ENCODE peak calls at places on chromosomes 16 and 17, in four cellular contexts. One of them, this sample, is unnamed.

GRCh38 chr17:29620271-29620670 is 2.4 kb downstream of the CORO6 start:
- DNase-seq in GM12878: no peak
- DNase-seq in WTC11: peak; percentile 47
- DNase-seq in K562: peak; percentile 64
- DNase-seq in this sample: no peak

GRCh38 chr16:85762970-85763369 is 12.1 kb upstream of the C16orf74 start:
- DNase-seq in GM12878: no peak
- DNase-seq in WTC11: no peak
- DNase-seq in K562: no peak
- DNase-seq in this sample: no peak

GRCh38 chr17:30238387-30239088 is 3.0 kb upstream of the SLC6A4 start:
- DNase-seq in GM12878: no peak
- DNase-seq in WTC11: peak; percentile 44
- DNase-seq in K562: no peak
- DNase-seq in this sample: no peak

GRCh38 chr16:85782476-85782875 is 16.9 kb downstream of the EMC8 start:
- DNase-seq in GM12878: no peak
- DNase-seq in WTC11: no peak
- DNase-seq in K562: no peak
- DNase-seq in this sample: no peak

GRCh38 chr16:85428168-85428898 is 184.8 kb upstream of the GSE1 start:
- DNase-seq in GM12878: no peak
- DNase-seq in WTC11: peak; percentile 63
- DNase-seq in K562: peak; percentile 50
- DNase-seq in this sample: no peak

GRCh38 chr16:20675488-20676267 is 21.8 kb downstream of the ACSM1 start:
- DNase-seq in GM12878: peak; percentile 38
- DNase-seq in WTC11: peak; percentile 31
- DNase-seq in K562: peak; percentile 22
- DNase-seq in this sample: peak; percentile 64

GRCh38 chr16:55240933-55241332 is 83.1 kb upstream of the IRX6 start:
- DNase-seq in GM12878: no peak
- DNase-seq in WTC11: peak; percentile 15
- DNase-seq in K562: no peak
- DNase-seq in this sample: no peak

GRCh38 chr16:77963185-77964044 is 58.9 kb upstream of the CLEC3A start:
- DNase-seq in GM12878: peak; percentile 52
- DNase-seq in WTC11: peak; percentile 36
- DNase-seq in K562: no peak
- DNase-seq in this sample: no peak

GRCh38 chr16:89357055-89357454 is 133.3 kb downstream of the ANKRD11 start:
- DNase-seq in GM12878: no peak
- DNase-seq in WTC11: no peak
- DNase-seq in K562: peak; percentile 55
- DNase-seq in this sample: peak; percentile 40

GRCh38 chr17:19771971-19772630 is 24.0 kb upstream of the ALDH3A1 start:
- DNase-seq in GM12878: no peak
- DNase-seq in WTC11: no peak
- DNase-seq in K562: no peak
- DNase-seq in this sample: no peak

GRCh38 chr16:1691276-1691675 is 13.2 kb downstream of the JPT2 start:
- DNase-seq in GM12878: no peak
- DNase-seq in WTC11: no peak
- DNase-seq in K562: no peak
- DNase-seq in this sample: no peak

GRCh38 chr17:76822184-76822778 is 45.9 kb upstream of the MGAT5B start:
- DNase-seq in GM12878: no peak
- DNase-seq in WTC11: no peak
- DNase-seq in K562: no peak
- DNase-seq in this sample: no peak

GRCh38 chr16:87042551-87043272 is 274.5 kb downstream of the C16orf95 start:
- DNase-seq in GM12878: no peak
- DNase-seq in WTC11: no peak
- DNase-seq in K562: no peak
- DNase-seq in this sample: no peak

GRCh38 chr16:17257426-17257825 is 213.3 kb downstream of the XYLT1 start:
- DNase-seq in GM12878: no peak
- DNase-seq in WTC11: no peak
- DNase-seq in K562: no peak
- DNase-seq in this sample: no peak

GRCh38 chr17:11719203-11719602 is 120.9 kb downstream of the DNAH9 start:
- DNase-seq in GM12878: no peak
- DNase-seq in WTC11: no peak
- DNase-seq in K562: no peak
- DNase-seq in this sample: no peak

GRCh38 chr16:89393731-89394406 is 96.5 kb downstream of the ANKRD11 start:
- DNase-seq in GM12878: no peak
- DNase-seq in WTC11: no peak
- DNase-seq in K562: no peak
- DNase-seq in this sample: peak; percentile 49

GRCh38 chr17:48604770-48605329 is at the start of gene HOXB6:
- DNase-seq in GM12878: no peak
- DNase-seq in WTC11: no peak
- DNase-seq in K562: peak; percentile 72
- DNase-seq in this sample: no peak

GRCh38 chr16:69451166-69451565 is 26.7 kb downstream of the CYB5B start:
- DNase-seq in GM12878: no peak
- DNase-seq in WTC11: no peak
- DNase-seq in K562: no peak
- DNase-seq in this sample: no peak

GRCh38 chr16:49652441-49653175 is 203.3 kb downstream of the ZNF423 start:
- DNase-seq in GM12878: no peak
- DNase-seq in WTC11: no peak
- DNase-seq in K562: no peak
- DNase-seq in this sample: no peak

GRCh38 chr16:10813123-10813455 is 5.5 kb downstream of the TVP23A start:
- DNase-seq in GM12878: no peak
- DNase-seq in WTC11: no peak
- DNase-seq in K562: no peak
- DNase-seq in this sample: no peak

GRCh38 chr17:63665527-63666214 is 34.3 kb downstream of the LIMD2 start:
- DNase-seq in GM12878: peak; percentile 27
- DNase-seq in WTC11: no peak
- DNase-seq in K562: no peak
- DNase-seq in this sample: no peak

GRCh38 chr17:65601881-65602280 is 40.4 kb upstream of the AXIN2 start:
- DNase-seq in GM12878: no peak
- DNase-seq in WTC11: no peak
- DNase-seq in K562: no peak
- DNase-seq in this sample: no peak

GRCh38 chr17:9238340-9239259 is 217.3 kb downstream of the NTN1 start:
- DNase-seq in GM12878: no peak
- DNase-seq in WTC11: no peak
- DNase-seq in K562: no peak
- DNase-seq in this sample: no peak

GRCh38 chr16:81443688-81444447 is 740 bp upstream of the CMIP start:
- DNase-seq in GM12878: no peak
- DNase-seq in WTC11: no peak
- DNase-seq in K562: no peak
- DNase-seq in this sample: no peak

GRCh38 chr16:61993076-61993475 is 43.2 kb downstream of the CDH8 start:
- DNase-seq in GM12878: no peak
- DNase-seq in WTC11: no peak
- DNase-seq in K562: no peak
- DNase-seq in this sample: no peak

GRCh38 chr16:31472559-31473203 is 729 bp downstream of the TGFB1I1 start:
- DNase-seq in GM12878: no peak
- DNase-seq in WTC11: peak; percentile 93
- DNase-seq in K562: peak; percentile 86
- DNase-seq in this sample: peak; percentile 58

GRCh38 chr17:18261146-18261515 is 669 bp downstream of the MIEF2 start:
- DNase-seq in GM12878: no peak
- DNase-seq in WTC11: no peak
- DNase-seq in K562: peak; percentile 42
- DNase-seq in this sample: peak; percentile 24

GRCh38 chr17:29032798-29033197 is 10.1 kb upstream of the PIPOX start:
- DNase-seq in GM12878: no peak
- DNase-seq in WTC11: peak; percentile 36
- DNase-seq in K562: no peak
- DNase-seq in this sample: no peak

GRCh38 chr17:39573447-39574298 is 34.0 kb downstream of the NEUROD2 start:
- DNase-seq in GM12878: no peak
- DNase-seq in WTC11: peak; percentile 70
- DNase-seq in K562: peak; percentile 73
- DNase-seq in this sample: peak; percentile 20

DNA sequence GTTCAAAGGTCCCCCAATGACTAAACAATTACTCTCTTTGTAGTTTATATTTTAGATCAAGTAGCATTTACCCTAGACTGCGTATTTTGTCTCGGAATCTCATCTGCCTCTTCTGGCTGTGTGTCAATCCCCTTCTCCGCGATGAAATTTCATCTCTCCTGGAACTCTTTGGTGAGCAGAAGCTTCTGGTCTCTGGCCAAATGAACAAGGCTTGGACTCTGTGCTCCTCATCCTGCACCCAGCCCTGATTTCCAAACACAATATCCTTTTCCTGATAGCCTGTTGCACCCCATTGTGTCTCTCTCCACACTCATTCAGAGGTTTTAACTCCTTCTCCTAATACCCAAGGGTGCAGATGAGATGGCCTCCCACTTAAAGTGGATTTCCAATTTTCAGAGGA is 609.4 kb upstream of the CDH5 start:
- DNase-seq in GM12878: no peak
- DNase-seq in WTC11: no peak
- DNase-seq in K562: no peak
- DNase-seq in this sample: no peak
- TF ChIP-seq CREM in GM12878: no peak
- TF ChIP-seq CREM in WTC11: no peak
- TF ChIP-seq CREM in K562: no peak
- TF ChIP-seq CREM in this sample: no peak

GRCh38 chr17:52024296-52024870 is 134.1 kb downstream of the CA10 start:
- DNase-seq in GM12878: no peak
- DNase-seq in WTC11: no peak
- DNase-seq in K562: no peak
- DNase-seq in this sample: no peak

GRCh38 chr17:52027081-52027480 is 131.4 kb downstream of the CA10 start:
- DNase-seq in GM12878: no peak
- DNase-seq in WTC11: peak; percentile 10
- DNase-seq in K562: no peak
- DNase-seq in this sample: no peak

GRCh38 chr17:52026075-52026474 is 132.4 kb downstream of the CA10 start:
- DNase-seq in GM12878: no peak
- DNase-seq in WTC11: no peak
- DNase-seq in K562: no peak
- DNase-seq in this sample: no peak

GRCh38 chr17:52027620-52028019 is 130.9 kb downstream of the CA10 start:
- DNase-seq in GM12878: no peak
- DNase-seq in WTC11: no peak
- DNase-seq in K562: no peak
- DNase-seq in this sample: no peak

DNA sequence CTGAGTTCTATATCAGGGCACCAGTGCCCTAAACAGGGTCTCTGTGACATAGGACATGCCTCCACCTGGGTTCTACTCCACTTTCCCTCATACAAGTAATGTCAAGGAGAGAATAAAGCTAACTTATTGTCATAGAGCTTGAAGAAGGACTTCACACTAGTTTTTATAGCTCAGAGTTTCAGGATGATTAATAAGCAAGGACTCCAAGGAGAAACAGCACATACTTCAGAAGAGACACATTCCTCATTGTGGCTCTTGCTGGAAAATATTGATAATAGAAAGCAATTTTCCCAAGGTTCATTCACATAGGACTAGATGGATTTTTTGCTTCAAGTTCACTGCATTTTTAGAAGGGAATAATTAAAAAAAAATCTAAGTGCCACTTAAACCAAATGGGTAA is 133.3 kb downstream of the CA10 start:
- DNase-seq in GM12878: no peak
- DNase-seq in WTC11: no peak
- DNase-seq in K562: no peak
- DNase-seq in this sample: no peak
- TF ChIP-seq ATF3 in GM12878: no peak
- TF ChIP-seq ATF3 in WTC11: no peak
- TF ChIP-seq ATF3 in K562: no peak
- TF ChIP-seq ATF3 in this sample: no peak

GRCh38 chr17:27445971-27446370 is 10.3 kb upstream of the KSR1 start:
- DNase-seq in GM12878: no peak
- DNase-seq in WTC11: no peak
- DNase-seq in K562: no peak
- DNase-seq in this sample: no peak

GRCh38 chr17:27439342-27439741 is 16.9 kb upstream of the KSR1 start:
- DNase-seq in GM12878: no peak
- DNase-seq in WTC11: no peak
- DNase-seq in K562: no peak
- DNase-seq in this sample: no peak

GRCh38 chr17:27446569-27447301 is 9.5 kb upstream of the KSR1 start:
- DNase-seq in GM12878: no peak
- DNase-seq in WTC11: no peak
- DNase-seq in K562: peak; percentile 78
- DNase-seq in this sample: no peak

GRCh38 chr17:27442702-27443101 is 13.5 kb upstream of the KSR1 start:
- DNase-seq in GM12878: no peak
- DNase-seq in WTC11: no peak
- DNase-seq in K562: no peak
- DNase-seq in this sample: no peak

GRCh38 chr17:27443491-27443890 is 12.8 kb upstream of the KSR1 start:
- DNase-seq in GM12878: no peak
- DNase-seq in WTC11: no peak
- DNase-seq in K562: no peak
- DNase-seq in this sample: no peak
- TF ChIP-seq CBFB in GM12878: no peak
- TF ChIP-seq CBFB in WTC11: no peak
- TF ChIP-seq CBFB in K562: no peak
- TF ChIP-seq CBFB in this sample: no peak

GRCh38 chr16:12188674-12189249 is 212.2 kb downstream of the SNX29 start:
- DNase-seq in GM12878: no peak
- DNase-seq in WTC11: no peak
- DNase-seq in K562: no peak
- DNase-seq in this sample: no peak

GRCh38 chr16:12187939-12188673 is 211.6 kb downstream of the SNX29 start:
- DNase-seq in GM12878: no peak
- DNase-seq in WTC11: no peak
- DNase-seq in K562: no peak
- DNase-seq in this sample: peak; percentile 59

GRCh38 chr16:12195296-12195695 is 218.8 kb downstream of the SNX29 start:
- DNase-seq in GM12878: no peak
- DNase-seq in WTC11: no peak
- DNase-seq in K562: no peak
- DNase-seq in this sample: no peak

GRCh38 chr16:12191102-12191501 is 214.6 kb downstream of the SNX29 start:
- DNase-seq in GM12878: no peak
- DNase-seq in WTC11: no peak
- DNase-seq in K562: no peak
- DNase-seq in this sample: no peak

DNA sequence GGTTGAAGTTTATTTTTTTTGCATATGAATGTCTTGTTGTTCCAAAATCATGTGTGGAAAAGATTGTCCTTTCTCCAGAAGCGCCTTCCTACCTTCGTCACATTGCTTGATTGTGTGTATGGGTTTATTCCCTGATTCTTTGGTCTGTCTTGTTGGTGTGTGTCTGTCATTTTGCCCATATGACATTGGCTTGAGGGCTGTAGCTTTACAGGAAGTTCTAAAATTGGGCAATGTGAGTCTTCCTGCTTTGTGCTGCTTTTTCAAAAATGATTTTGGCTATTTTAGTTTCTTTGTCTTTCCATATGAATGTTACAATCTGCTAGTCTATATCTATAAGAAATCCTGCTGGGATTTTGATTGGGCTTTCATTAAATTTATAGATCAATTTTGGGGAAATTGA is 217.2 kb downstream of the SNX29 start:
- DNase-seq in GM12878: no peak
- DNase-seq in WTC11: no peak
- DNase-seq in K562: no peak
- DNase-seq in this sample: no peak
- TF ChIP-seq CREM in GM12878: no peak
- TF ChIP-seq CREM in WTC11: no peak
- TF ChIP-seq CREM in K562: no peak
- TF ChIP-seq CREM in this sample: no peak

This sample was measured in HepG2.